ENCODE peak calls at places on chromosome 21, in seven cellular contexts. Z is left lung, X is kidney epithelial cell, M is astrocyte, R is IMR-90, H is neural progenitor cell, K is breast epithelium. O is an unnamed sample. For H3K27me3, the result is how much of the 10 kb centered on the place peaks cover.

GRCh38 chr21:43347461-43347860 is 79.5 kb downstream of the SIK1 start:
- DNase-seq in M (no peak), R (no peak), H (no peak), K (no peak), X (no peak), Z (peak), O (no peak)

GRCh38 chr21:34722684-34723300 is 54.0 kb downstream of the CLIC6 start:
- DNase-seq in M (no peak), K (no peak), Z (no peak), X (no peak), R (no peak), H (peak), O (peak)

GRCh38 chr21:34280389-34280795 is 83.4 kb upstream of the KCNE2 start:
- DNase-seq in R (no peak), K (no peak), Z (no peak), X (no peak), H (no peak), M (no peak), O (no peak)

GRCh38 chr21:14383596-14384210 is 757 bp upstream of the HSPA13 start:
- DNase-seq in X (no peak), R (peak), H (no peak), M (peak), Z (no peak), K (no peak), O (no peak)

GRCh38 chr21:14952916-14953315 is 111.9 kb downstream of the NRIP1 start:
- DNase-seq in Z (no peak), H (no peak), R (no peak), K (no peak), X (no peak), M (no peak), O (no peak)

GRCh38 chr21:29299046-29299905 is 554 bp downstream of the BACH1 start:
- DNase-seq in Z (peak), K (peak), M (peak), X (no peak), H (peak), R (peak), O (peak)

GRCh38 chr21:28714795-28715464 is 277.7 kb downstream of the LTN1 start:
- DNase-seq in M (peak), R (peak), K (no peak), X (no peak), Z (no peak), H (no peak), O (no peak)

GRCh38 chr21:35925497-35925896 is 134.8 kb downstream of the SETD4 start:
- DNase-seq in R (peak), K (no peak), M (peak), H (no peak), X (peak), Z (no peak), O (no peak)

GRCh38 chr21:29187939-29188338 is 57.5 kb downstream of the MAP3K7CL start:
- DNase-seq in R (peak), K (no peak), M (peak), X (no peak), H (no peak), Z (no peak), O (no peak)

GRCh38 chr21:19832551-19832950 is 1165.7 kb upstream of the NCAM2 start:
- DNase-seq in K (no peak), X (no peak), H (no peak), R (no peak), Z (no peak), M (no peak), O (no peak)

GRCh38 chr21:46064870-46065214 is 33.1 kb upstream of the COL6A2 start:
- DNase-seq in K (peak), Z (peak), R (no peak), H (no peak), X (no peak), M (no peak), O (no peak)

GRCh38 chr21:36847189-36847588 is 119.3 kb downstream of the HLCS start:
- DNase-seq in Z (no peak), R (peak), X (peak), K (no peak), M (peak), H (no peak), O (no peak)

GRCh38 chr21:46005481-46005881 is 23.9 kb downstream of the COL6A1 start:
- DNase-seq in R (no peak), H (no peak), X (no peak), M (no peak), K (peak), Z (peak), O (no peak)

GRCh38 chr21:35940074-35940927 is 120.0 kb downstream of the SETD4 start:
- DNase-seq in X (no peak), Z (no peak), H (peak), K (no peak), M (peak), R (peak), O (no peak)

GRCh38 chr21:15436031-15436430 is 293.8 kb upstream of the USP25 start:
- DNase-seq in X (no peak), K (no peak), M (no peak), H (no peak), R (no peak), Z (no peak), O (no peak)

GRCh38 chr21:31203371-31204054 is 140.5 kb downstream of the TIAM1 start:
- DNase-seq in X (no peak), M (peak), K (no peak), Z (no peak), H (no peak), R (peak), O (no peak)

DNA sequence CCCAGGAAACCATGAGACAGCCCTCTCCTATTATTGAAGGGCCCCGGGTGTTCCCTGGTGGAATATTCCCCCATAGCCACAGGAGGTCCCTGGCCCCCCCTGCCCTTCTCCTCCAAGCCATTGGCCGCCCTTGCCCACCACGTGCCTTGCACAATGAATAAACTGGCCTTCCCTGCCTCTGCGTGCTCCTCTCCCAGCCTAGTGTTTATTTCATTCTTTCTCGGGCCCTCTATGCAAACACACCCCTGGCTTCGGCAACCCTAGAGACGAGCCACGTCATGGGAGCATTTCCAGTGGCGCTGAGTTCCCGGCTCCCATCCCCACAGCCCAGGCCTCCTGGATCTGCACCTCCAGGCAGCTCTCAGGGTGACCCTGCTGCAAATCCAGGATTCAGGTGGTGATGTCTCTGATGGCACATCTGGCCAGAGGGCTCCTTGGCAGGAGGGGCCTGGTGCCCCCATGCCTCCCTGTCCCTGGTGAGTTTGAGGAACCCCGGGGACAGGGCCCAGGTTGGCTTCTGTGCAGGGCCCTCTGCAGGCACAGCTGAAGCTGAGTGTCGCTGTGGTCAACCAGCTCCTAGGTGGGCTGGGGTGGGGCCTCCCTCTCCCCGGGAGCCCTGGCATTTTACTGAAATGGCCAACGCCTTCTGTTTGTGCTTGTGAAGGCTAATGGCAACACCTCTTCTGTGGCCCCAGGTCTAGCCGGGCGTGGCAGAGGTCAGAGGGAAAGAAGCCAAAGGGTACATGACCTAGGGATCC is 6.2 kb downstream of the KRTAP10-12 start:
- DNase-seq in Z (peak), H (no peak), K (no peak), X (no peak), M (no peak), R (peak), O (no peak)
- H3K27me3 ChIP-seq in Z (under half), H (half or more), K (half or more), X (half or more), M (under half), R (half or more), O (half or more)

GRCh38 chr21:33101300-33102005 is 31.5 kb downstream of the OLIG1 start:
- DNase-seq in Z (peak), M (no peak), X (no peak), K (no peak), R (no peak), H (peak), O (no peak)
- TF ChIP-seq CTCF in Z (no peak), M (no peak), X (no peak), K (no peak), R (no peak), H (no peak), O (no peak)

DNA sequence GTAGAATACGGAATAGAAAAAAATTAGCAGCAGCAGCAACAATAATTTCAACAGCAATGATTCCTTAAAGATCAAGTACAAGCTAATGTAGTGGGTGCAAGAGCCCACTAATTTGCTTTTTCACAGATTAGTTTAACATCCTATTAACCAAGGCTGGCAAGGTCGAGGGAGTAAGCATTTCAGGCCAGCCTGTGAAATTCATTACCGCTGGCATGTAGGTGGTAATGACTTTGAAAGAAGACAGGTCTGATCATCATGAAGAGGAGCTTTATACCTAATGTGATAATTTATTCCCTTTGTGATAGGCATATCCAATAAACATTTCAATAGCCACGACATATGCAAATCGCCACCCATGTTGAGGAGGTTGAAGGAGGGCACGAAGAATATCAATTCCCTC is 11.2 kb upstream of the PRDM15 start:
- DNase-seq in R (no peak), X (no peak), Z (no peak), K (no peak), M (no peak), H (no peak), O (no peak)
- H3K27me3 ChIP-seq in R (under half), X (under half), Z (under half), K (under half), M (under half), H (under half), O (under half)

DNA sequence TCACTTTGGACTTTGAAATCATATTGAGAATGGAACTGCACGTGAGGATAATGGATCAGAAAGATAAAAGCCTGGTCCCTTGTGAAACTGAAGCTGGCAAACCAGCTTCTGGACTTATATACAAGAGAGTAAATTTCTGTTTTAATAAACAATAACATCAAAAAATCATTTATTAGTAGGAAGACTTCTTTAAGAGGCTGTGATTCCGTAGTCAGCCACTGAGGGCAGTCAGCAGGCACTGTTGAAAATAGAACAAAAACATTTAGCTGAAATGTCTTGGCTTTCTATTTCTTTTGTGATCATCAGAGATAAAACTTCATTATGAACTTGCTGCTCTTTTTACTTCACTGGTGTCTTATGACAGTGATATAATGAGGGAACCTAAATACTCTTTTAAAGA is 489.4 kb downstream of the PCP4 start:
- DNase-seq in X (no peak), Z (no peak), H (no peak), R (no peak), M (no peak), K (no peak), O (no peak)
- TF ChIP-seq CTCF in X (no peak), Z (no peak), H (peak), R (no peak), M (no peak), K (no peak), O (no peak)

DNA sequence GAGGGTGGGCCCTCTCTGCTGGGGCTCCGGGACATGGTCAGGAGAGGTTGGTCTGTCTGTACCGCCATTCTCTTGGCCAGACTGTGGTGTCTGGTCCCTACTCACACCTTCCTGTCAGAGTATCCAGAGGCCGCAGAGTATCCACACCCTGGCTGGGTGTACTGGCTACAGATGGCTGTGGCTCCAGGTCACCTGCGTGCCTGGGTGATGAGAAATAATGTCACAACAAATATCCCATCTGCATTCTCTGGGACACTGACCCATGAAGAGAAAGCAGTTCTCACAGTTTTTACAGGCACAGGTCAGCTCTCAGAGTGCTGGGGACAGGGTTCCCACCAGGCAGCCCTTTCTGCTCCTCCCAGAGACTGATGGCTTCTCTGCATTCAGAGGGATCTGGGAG is 37.4 kb downstream of the ABCG1 start:
- DNase-seq in H (no peak), M (no peak), R (no peak), Z (peak), K (no peak), X (no peak), O (no peak)
- H3K27me3 ChIP-seq in H (under half), M (under half), R (under half), Z (under half), K (under half), X (under half), O (under half)

GRCh38 chr21:26169061-26169610 is 1.4 kb downstream of the APP start:
- DNase-seq in K (peak), M (peak), H (peak), X (no peak), Z (no peak), R (peak), O (peak)
- TF ChIP-seq CTCF in K (peak), M (peak), H (peak), X (peak), Z (peak), R (peak), O (peak)

GRCh38 chr21:38147391-38147790 is 109.4 kb upstream of the KCNJ15 start:
- DNase-seq in X (no peak), H (no peak), K (no peak), M (no peak), R (no peak), Z (no peak), O (no peak)

GRCh38 chr21:38151021-38151645 is 105.7 kb upstream of the KCNJ15 start:
- DNase-seq in H (no peak), X (no peak), R (no peak), M (no peak), K (no peak), Z (no peak), O (no peak)

GRCh38 chr21:38145104-38145503 is 111.7 kb upstream of the KCNJ15 start:
- DNase-seq in H (no peak), R (no peak), K (no peak), M (no peak), Z (no peak), X (no peak), O (no peak)

GRCh38 chr21:38144193-38144592 is 112.6 kb upstream of the KCNJ15 start:
- DNase-seq in R (no peak), K (no peak), M (no peak), H (no peak), X (no peak), Z (no peak), O (no peak)

GRCh38 chr21:38148046-38148445 is 108.7 kb upstream of the KCNJ15 start:
- DNase-seq in X (no peak), K (no peak), R (no peak), H (no peak), Z (no peak), M (no peak), O (no peak)
- H3K27me3 ChIP-seq in X (under half), K (under half), R (under half), H (under half), Z (under half), M (under half), O (under half)